ENCODE peak calls at places on chromosomes 11 and 22, in six cellular contexts. One of them, this sample, is unnamed. For H3K36me3, the result is how much of the 10 kb centered on the place peaks cover.

GRCh38 chr11:117910525-117910924 is 18.7 kb downstream of the TMPRSS13 start:
- DNase-seq in stomach: no peak
- DNase-seq in transverse colon: no peak
- DNase-seq in body of pancreas: no peak
- DNase-seq in K562: peak
- DNase-seq in HCT116: no peak
- DNase-seq in this sample: no peak

GRCh38 chr11:13761712-13762111 is 93.2 kb downstream of the FAR1 start:
- DNase-seq in transverse colon: no peak
- DNase-seq in stomach: no peak
- DNase-seq in body of pancreas: no peak
- DNase-seq in K562: no peak
- DNase-seq in HCT116: no peak
- DNase-seq in this sample: no peak

GRCh38 chr11:61147271-61147670 is 14.0 kb downstream of the VPS37C start:
- DNase-seq in HCT116: no peak
- DNase-seq in stomach: no peak
- DNase-seq in K562: no peak
- DNase-seq in body of pancreas: peak
- DNase-seq in transverse colon: no peak
- DNase-seq in this sample: no peak

GRCh38 chr11:86202013-86202336 is 42.6 kb upstream of the EED start:
- DNase-seq in transverse colon: no peak
- DNase-seq in K562: no peak
- DNase-seq in stomach: no peak
- DNase-seq in HCT116: no peak
- DNase-seq in body of pancreas: no peak
- DNase-seq in this sample: no peak

GRCh38 chr22:47089374-47089773 is 326.9 kb downstream of the TBC1D22A start:
- DNase-seq in HCT116: no peak
- DNase-seq in body of pancreas: no peak
- DNase-seq in transverse colon: no peak
- DNase-seq in stomach: no peak
- DNase-seq in K562: peak
- DNase-seq in this sample: no peak

GRCh38 chr11:61157743-61158142 is 3.5 kb downstream of the VPS37C start:
- DNase-seq in transverse colon: no peak
- DNase-seq in stomach: no peak
- DNase-seq in K562: no peak
- DNase-seq in HCT116: no peak
- DNase-seq in body of pancreas: no peak
- DNase-seq in this sample: no peak

GRCh38 chr11:97965849-97966646 is 1054.7 kb upstream of the CNTN5 start:
- DNase-seq in HCT116: no peak
- DNase-seq in transverse colon: no peak
- DNase-seq in K562: no peak
- DNase-seq in body of pancreas: no peak
- DNase-seq in stomach: no peak
- DNase-seq in this sample: no peak

GRCh38 chr11:44258190-44258489 is 51.8 kb downstream of the ALX4 start:
- DNase-seq in stomach: no peak
- DNase-seq in K562: no peak
- DNase-seq in transverse colon: no peak
- DNase-seq in HCT116: no peak
- DNase-seq in body of pancreas: no peak
- DNase-seq in this sample: no peak

GRCh38 chr11:125326126-125326525 is 161.6 kb downstream of the PKNOX2 start:
- DNase-seq in body of pancreas: no peak
- DNase-seq in HCT116: no peak
- DNase-seq in transverse colon: no peak
- DNase-seq in K562: no peak
- DNase-seq in stomach: no peak
- DNase-seq in this sample: no peak

GRCh38 chr22:48378673-48379072 is 1449.0 kb downstream of the BRD1 start:
- DNase-seq in HCT116: no peak
- DNase-seq in K562: no peak
- DNase-seq in transverse colon: no peak
- DNase-seq in body of pancreas: no peak
- DNase-seq in stomach: peak
- DNase-seq in this sample: no peak

GRCh38 chr11:2750601-2751522 is 51.1 kb upstream of the KCNQ1OT1 start:
- DNase-seq in HCT116: no peak
- DNase-seq in body of pancreas: peak
- DNase-seq in transverse colon: peak
- DNase-seq in K562: no peak
- DNase-seq in stomach: peak
- DNase-seq in this sample: peak

GRCh38 chr11:10108901-10109665 is 184.9 kb downstream of the SBF2 start:
- DNase-seq in body of pancreas: no peak
- DNase-seq in K562: no peak
- DNase-seq in HCT116: no peak
- DNase-seq in stomach: no peak
- DNase-seq in transverse colon: no peak
- DNase-seq in this sample: no peak

GRCh38 chr22:44211256-44211945 is 30.7 kb downstream of the PARVG start:
- DNase-seq in stomach: no peak
- DNase-seq in HCT116: no peak
- DNase-seq in transverse colon: peak
- DNase-seq in K562: no peak
- DNase-seq in body of pancreas: no peak
- DNase-seq in this sample: no peak

GRCh38 chr11:78080818-78081495 is 1.3 kb upstream of the NDUFC2 start:
- DNase-seq in stomach: no peak
- DNase-seq in HCT116: no peak
- DNase-seq in body of pancreas: no peak
- DNase-seq in K562: no peak
- DNase-seq in transverse colon: no peak
- DNase-seq in this sample: peak

GRCh38 chr11:67269401-67270255 is 3.4 kb downstream of the GRK2 start:
- DNase-seq in transverse colon: peak
- DNase-seq in body of pancreas: peak
- DNase-seq in stomach: peak
- DNase-seq in K562: no peak
- DNase-seq in HCT116: no peak
- DNase-seq in this sample: peak

GRCh38 chr11:68261006-68261405 is 10.8 kb downstream of the C11orf24 start:
- DNase-seq in stomach: no peak
- DNase-seq in K562: no peak
- DNase-seq in body of pancreas: no peak
- DNase-seq in transverse colon: no peak
- DNase-seq in HCT116: no peak
- DNase-seq in this sample: no peak

GRCh38 chr22:19798825-19799224 is 38.2 kb downstream of the TBX1 start:
- DNase-seq in K562: no peak
- DNase-seq in body of pancreas: no peak
- DNase-seq in HCT116: no peak
- DNase-seq in transverse colon: no peak
- DNase-seq in stomach: no peak
- DNase-seq in this sample: no peak

GRCh38 chr11:16097543-16097942 is 258.8 kb downstream of the SOX6 start:
- DNase-seq in stomach: no peak
- DNase-seq in HCT116: no peak
- DNase-seq in body of pancreas: no peak
- DNase-seq in K562: no peak
- DNase-seq in transverse colon: peak
- DNase-seq in this sample: no peak

GRCh38 chr11:131064373-131064991 is 148.2 kb upstream of the SNX19 start:
- DNase-seq in body of pancreas: peak
- DNase-seq in K562: peak
- DNase-seq in stomach: peak
- DNase-seq in HCT116: peak
- DNase-seq in transverse colon: peak
- DNase-seq in this sample: peak

GRCh38 chr11:117395476-117395875 is 67.8 kb downstream of the CEP164 start:
- DNase-seq in transverse colon: no peak
- DNase-seq in body of pancreas: no peak
- DNase-seq in stomach: no peak
- DNase-seq in K562: no peak
- DNase-seq in HCT116: no peak
- DNase-seq in this sample: no peak

GRCh38 chr11:79485694-79486093 is 44.9 kb upstream of the TENM4 start:
- DNase-seq in body of pancreas: no peak
- DNase-seq in HCT116: no peak
- DNase-seq in stomach: no peak
- DNase-seq in K562: no peak
- DNase-seq in transverse colon: no peak
- DNase-seq in this sample: no peak

GRCh38 chr11:79488286-79488685 is 47.5 kb upstream of the TENM4 start:
- DNase-seq in transverse colon: no peak
- DNase-seq in stomach: no peak
- DNase-seq in HCT116: no peak
- DNase-seq in body of pancreas: no peak
- DNase-seq in K562: no peak
- DNase-seq in this sample: no peak

GRCh38 chr11:79484872-79485271 is 44.0 kb upstream of the TENM4 start:
- DNase-seq in HCT116: no peak
- DNase-seq in transverse colon: no peak
- DNase-seq in stomach: no peak
- DNase-seq in K562: no peak
- DNase-seq in body of pancreas: no peak
- DNase-seq in this sample: no peak

GRCh38 chr11:79486239-79486984 is 45.6 kb upstream of the TENM4 start:
- DNase-seq in HCT116: no peak
- DNase-seq in body of pancreas: no peak
- DNase-seq in stomach: no peak
- DNase-seq in K562: no peak
- DNase-seq in transverse colon: no peak
- DNase-seq in this sample: no peak

DNA sequence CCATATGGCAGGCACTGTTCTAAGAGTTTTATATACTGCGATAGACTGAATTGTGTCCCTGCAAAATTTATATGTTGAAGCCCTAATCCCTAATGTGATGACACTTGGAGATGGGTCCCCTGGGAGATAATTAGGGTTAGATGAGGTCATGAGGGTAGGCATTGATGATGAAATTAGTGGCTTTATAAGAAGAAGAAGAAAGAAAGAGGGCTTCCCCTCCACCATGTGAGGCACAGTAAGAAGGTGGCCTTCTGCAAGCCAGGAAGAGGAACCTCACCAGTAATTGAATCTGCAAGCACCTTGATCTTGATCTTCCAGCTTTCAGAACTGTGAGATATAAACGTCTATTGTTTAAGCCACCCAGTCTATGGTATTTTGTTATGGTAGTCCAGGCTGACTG is 46.6 kb upstream of the TENM4 start:
- DNase-seq in HCT116: no peak
- DNase-seq in K562: no peak
- DNase-seq in stomach: no peak
- DNase-seq in transverse colon: no peak
- DNase-seq in body of pancreas: no peak
- DNase-seq in this sample: no peak
- TF ChIP-seq POLR2A in HCT116: no peak
- TF ChIP-seq POLR2A in K562: no peak
- TF ChIP-seq POLR2A in stomach: no peak
- TF ChIP-seq POLR2A in transverse colon: no peak
- TF ChIP-seq POLR2A in body of pancreas: no peak
- TF ChIP-seq POLR2A in this sample: no peak

GRCh38 chr11:128506384-128506783 is 81.0 kb downstream of the ETS1 start:
- DNase-seq in body of pancreas: no peak
- DNase-seq in stomach: no peak
- DNase-seq in K562: no peak
- DNase-seq in transverse colon: no peak
- DNase-seq in HCT116: no peak
- DNase-seq in this sample: no peak
- H3K36me3 ChIP-seq in body of pancreas: under half
- H3K36me3 ChIP-seq in stomach: under half
- H3K36me3 ChIP-seq in K562: under half
- H3K36me3 ChIP-seq in transverse colon: under half
- H3K36me3 ChIP-seq in HCT116: under half
- H3K36me3 ChIP-seq in this sample: under half

GRCh38 chr11:111870887-111871692 is at the start of gene ALG9:
- DNase-seq in stomach: peak
- DNase-seq in HCT116: peak
- DNase-seq in transverse colon: peak
- DNase-seq in body of pancreas: peak
- DNase-seq in K562: peak
- DNase-seq in this sample: peak
- TF ChIP-seq POLR2A in stomach: no peak
- TF ChIP-seq POLR2A in HCT116: peak
- TF ChIP-seq POLR2A in transverse colon: no peak
- TF ChIP-seq POLR2A in body of pancreas: peak
- TF ChIP-seq POLR2A in K562: peak
- TF ChIP-seq POLR2A in this sample: peak

DNA sequence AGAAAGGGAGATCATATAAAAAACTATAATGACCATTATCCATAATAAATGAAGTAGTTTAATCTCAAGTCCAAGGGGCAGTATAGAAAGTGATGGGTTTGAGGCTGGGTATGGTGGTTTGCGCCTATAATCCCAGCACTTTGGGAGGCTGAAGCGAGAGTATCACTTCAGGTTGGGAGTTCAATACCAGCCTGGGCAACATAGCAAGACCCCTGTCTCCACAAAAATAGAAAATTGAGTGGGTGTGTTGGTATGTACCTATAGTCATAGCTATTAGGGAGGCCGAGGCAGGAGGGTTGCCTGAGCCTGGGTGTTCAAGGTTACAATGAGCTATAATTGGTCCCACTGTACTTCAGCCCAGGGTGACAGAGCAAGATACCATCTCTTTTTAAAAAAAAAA is 23.9 kb downstream of the MED17 start:
- DNase-seq in HCT116: no peak
- DNase-seq in K562: no peak
- DNase-seq in stomach: no peak
- DNase-seq in body of pancreas: no peak
- DNase-seq in transverse colon: no peak
- DNase-seq in this sample: no peak
- H3K36me3 ChIP-seq in HCT116: half or more
- H3K36me3 ChIP-seq in K562: half or more
- H3K36me3 ChIP-seq in stomach: half or more
- H3K36me3 ChIP-seq in body of pancreas: under half
- H3K36me3 ChIP-seq in transverse colon: half or more
- H3K36me3 ChIP-seq in this sample: under half

DNA sequence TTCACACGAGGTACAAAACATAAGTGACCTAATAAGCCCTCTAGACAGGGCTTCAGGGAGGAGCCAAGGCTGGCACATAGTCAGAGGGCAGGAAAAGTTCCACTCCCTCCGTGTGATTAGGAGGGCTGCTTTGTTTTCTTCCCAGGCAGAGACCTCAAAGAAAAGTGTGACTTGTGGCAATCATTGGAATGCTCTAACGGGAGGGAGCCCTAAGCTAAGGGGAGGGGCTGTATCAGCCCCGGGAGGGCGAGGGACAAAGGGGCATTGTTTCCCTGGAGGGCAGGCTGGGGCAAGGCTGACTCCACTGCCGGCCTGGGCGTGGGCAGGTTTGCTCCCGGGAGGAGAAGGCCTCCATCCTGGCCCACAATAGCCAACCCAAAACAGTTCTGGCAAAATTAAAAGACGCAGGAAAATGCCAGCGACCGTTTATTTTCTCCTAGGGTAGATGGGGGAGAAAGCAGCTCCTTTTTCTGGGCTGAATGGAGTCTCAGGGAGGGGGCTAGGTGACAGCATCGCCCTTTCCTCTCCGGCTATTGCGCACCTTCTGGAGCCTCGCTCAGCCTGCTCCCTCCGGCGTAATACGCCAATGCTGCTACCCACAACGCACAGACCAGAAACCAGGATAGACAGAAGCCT is 60.1 kb downstream of the ENDOD1 start:
- DNase-seq in stomach: peak
- DNase-seq in transverse colon: peak
- DNase-seq in body of pancreas: peak
- DNase-seq in HCT116: peak
- DNase-seq in K562: no peak
- DNase-seq in this sample: peak
- TF ChIP-seq POLR2A in stomach: no peak
- TF ChIP-seq POLR2A in transverse colon: no peak
- TF ChIP-seq POLR2A in body of pancreas: no peak
- TF ChIP-seq POLR2A in HCT116: no peak
- TF ChIP-seq POLR2A in K562: no peak
- TF ChIP-seq POLR2A in this sample: no peak